ENCODE peak calls at places on chromosomes 3 and 15, in seven cellular contexts. G is AG04450, N is A172, W is hypothalamus, V is NCI-H2081, L is HFFc6, O is NCI-H524. D is an unnamed sample.

GRCh38 chr3:168847293-168847883 is 751.7 kb upstream of the GOLIM4 start:
- DNase-seq in G (peak), N (peak), W (no peak), V (peak), L (peak), O (peak), D (peak)

GRCh38 chr3:72657666-72658065 is 190.6 kb downstream of the SHQ1 start:
- DNase-seq in G (no peak), N (peak), W (peak), V (peak), L (no peak), O (no peak), D (no peak)

GRCh38 chr15:65476942-65477341 is 40.5 kb downstream of the DPP8 start:
- DNase-seq in G (peak), N (no peak), W (no peak), V (no peak), L (peak), O (no peak), D (peak)

GRCh38 chr15:67076147-67076843 is 10.9 kb downstream of the SMAD3 start:
- DNase-seq in G (peak), N (peak), W (no peak), V (no peak), L (peak), O (no peak), D (peak)

GRCh38 chr15:40155270-40155910 is 5.5 kb upstream of the BUB1B start:
- DNase-seq in G (no peak), N (no peak), W (no peak), V (peak), L (no peak), O (no peak), D (no peak)

GRCh38 chr15:86650084-86650483 is 570.4 kb downstream of the AGBL1 start:
- DNase-seq in G (no peak), N (peak), W (no peak), V (no peak), L (no peak), O (no peak), D (no peak)

GRCh38 chr3:64995857-64996564 is 308.2 kb upstream of the ADAMTS9 start:
- DNase-seq in G (no peak), N (no peak), W (no peak), V (no peak), L (no peak), O (no peak), D (peak)

GRCh38 chr3:98812851-98813374 is 49.8 kb downstream of the ST3GAL6 start:
- DNase-seq in G (no peak), N (peak), W (no peak), V (peak), L (peak), O (peak), D (no peak)

GRCh38 chr15:63234479-63234878 is 42.9 kb upstream of the APH1B start:
- DNase-seq in G (no peak), N (no peak), W (peak), V (no peak), L (no peak), O (no peak), D (peak)

GRCh38 chr15:62757535-62757934 is 285.0 kb upstream of the TPM1 start:
- DNase-seq in G (no peak), N (no peak), W (no peak), V (no peak), L (no peak), O (no peak), D (no peak)

GRCh38 chr3:66066963-66067617 is 28.4 kb upstream of the MAGI1 start:
- DNase-seq in G (no peak), N (no peak), W (no peak), V (no peak), L (no peak), O (peak), D (no peak)

GRCh38 chr15:77688270-77689058 is 55.8 kb upstream of the LINGO1 start:
- DNase-seq in G (no peak), N (no peak), W (no peak), V (no peak), L (no peak), O (no peak), D (no peak)

GRCh38 chr3:153734777-153735551 is 386.2 kb upstream of the ARHGEF26 start:
- DNase-seq in G (no peak), N (no peak), W (no peak), V (no peak), L (no peak), O (no peak), D (no peak)

GRCh38 chr3:53202331-53203015 is 41.5 kb downstream of the PRKCD start:
- DNase-seq in G (no peak), N (no peak), W (no peak), V (peak), L (no peak), O (no peak), D (no peak)

GRCh38 chr3:88460369-88460768 is 310.6 kb downstream of the C3orf38 start:
- DNase-seq in G (no peak), N (no peak), W (no peak), V (no peak), L (no peak), O (no peak), D (no peak)

GRCh38 chr3:97872209-97873042 is 50.6 kb downstream of the CRYBG3 start:
- DNase-seq in G (peak), N (peak), W (no peak), V (no peak), L (peak), O (no peak), D (peak)

GRCh38 chr15:33242165-33242564 is 47.7 kb upstream of the FMN1 start:
- DNase-seq in G (no peak), N (peak), W (no peak), V (no peak), L (peak), O (no peak), D (peak)

GRCh38 chr3:62261800-62262199 is 111.5 kb downstream of the FEZF2 start:
- DNase-seq in G (no peak), N (no peak), W (no peak), V (no peak), L (no peak), O (no peak), D (no peak)

GRCh38 chr3:138845771-138846173 is 11.0 kb upstream of the PIK3CB start:
- DNase-seq in G (no peak), N (no peak), W (no peak), V (no peak), L (no peak), O (no peak), D (no peak)

GRCh38 chr3:177811111-177811510 is 613.8 kb upstream of the TBL1XR1 start:
- DNase-seq in G (no peak), N (no peak), W (no peak), V (no peak), L (no peak), O (no peak), D (no peak)

GRCh38 chr3:11803977-11804903 is 42.4 kb downstream of the TAMM41 start:
- DNase-seq in G (no peak), N (peak), W (peak), V (peak), L (peak), O (peak), D (peak)

GRCh38 chr3:118554148-118554819 is 480.4 kb downstream of the IGSF11 start:
- DNase-seq in G (no peak), N (no peak), W (no peak), V (no peak), L (no peak), O (no peak), D (no peak)

GRCh38 chr3:4821975-4822374 is 157.3 kb upstream of the BHLHE40 start:
- DNase-seq in G (no peak), N (no peak), W (no peak), V (no peak), L (no peak), O (no peak), D (no peak)

GRCh38 chr3:62665627-62666433 is 209.4 kb downstream of the CADPS start:
- DNase-seq in G (no peak), N (peak), W (peak), V (peak), L (peak), O (peak), D (peak)

GRCh38 chr3:119831022-119831421 is 49.1 kb downstream of the NR1I2 start:
- DNase-seq in G (no peak), N (peak), W (no peak), V (no peak), L (peak), O (no peak), D (no peak)

GRCh38 chr3:110903771-110904532 is 167.7 kb upstream of the NECTIN3 start:
- DNase-seq in G (no peak), N (no peak), W (no peak), V (no peak), L (no peak), O (no peak), D (no peak)

GRCh38 chr15:43517354-43518072 is at the start of gene MAP1A:
- DNase-seq in G (no peak), N (peak), W (peak), V (peak), L (peak), O (peak), D (peak)

GRCh38 chr3:48456466-48456865 is 9.9 kb downstream of the ATRIP start:
- DNase-seq in G (no peak), N (no peak), W (no peak), V (no peak), L (no peak), O (no peak), D (no peak)

D was measured in brain microvascular endothelial cell.